ENCODE peak calls at places on chromosome 7, in eight cellular contexts. Y, I, M, U, L, Z, K and E are unnamed samples.

GRCh38 chr7:71885487-71885886 is 526.7 kb downstream of the CALN1 start:
- DNase-seq in M (no peak), K (no peak), Z (no peak), I (no peak), Y (no peak), U (no peak), L (no peak), E (no peak)

GRCh38 chr7:47498229-47499056 is 83.5 kb downstream of the TNS3 start:
- DNase-seq in I (no peak), K (no peak), Y (no peak), Z (no peak), U (no peak), L (no peak), M (no peak), E (no peak)

GRCh38 chr7:105975770-105976428 is 12.8 kb downstream of the CDHR3 start:
- DNase-seq in Z (no peak), L (no peak), K (no peak), M (no peak), U (no peak), Y (no peak), I (no peak), E (no peak)

GRCh38 chr7:141573511-141573910 is 22.3 kb downstream of the AGK start:
- DNase-seq in Z (no peak), Y (no peak), U (no peak), L (no peak), K (no peak), I (no peak), M (no peak), E (no peak)

GRCh38 chr7:151080091-151080521 is 503 bp downstream of the FASTK start:
- DNase-seq in I (no peak), K (no peak), L (no peak), Z (no peak), M (no peak), U (peak), Y (no peak), E (no peak)

GRCh38 chr7:1812693-1813393 is 142.8 kb downstream of the ELFN1 start:
- DNase-seq in I (no peak), L (no peak), Z (no peak), Y (peak), K (no peak), U (peak), M (no peak), E (no peak)

GRCh38 chr7:143411976-143412708 is 3.5 kb upstream of the EPHA1 start:
- DNase-seq in Y (no peak), K (no peak), Z (no peak), U (no peak), I (no peak), M (no peak), L (no peak), E (no peak)

GRCh38 chr7:92809397-92810241 is 26.8 kb downstream of the CDK6 start:
- DNase-seq in M (peak), L (no peak), K (peak), Z (peak), Y (no peak), I (peak), U (peak), E (peak)

GRCh38 chr7:102146122-102146521 is 140.5 kb upstream of the SH2B2 start:
- DNase-seq in M (no peak), Z (no peak), L (no peak), Y (no peak), U (no peak), K (no peak), I (no peak), E (no peak)

GRCh38 chr7:83957333-83957732 is 237.3 kb downstream of the SEMA3A start:
- DNase-seq in Y (no peak), M (no peak), K (no peak), U (no peak), Z (no peak), L (no peak), I (no peak), E (peak)

GRCh38 chr7:39691821-39692220 is 68.4 kb downstream of the RALA start:
- DNase-seq in Y (no peak), I (no peak), L (no peak), U (no peak), K (no peak), Z (no peak), M (no peak), E (no peak)

GRCh38 chr7:85159003-85159402 is 27.9 kb downstream of the SEMA3D start:
- DNase-seq in K (no peak), I (no peak), Y (no peak), L (no peak), M (no peak), U (no peak), Z (no peak), E (no peak)

GRCh38 chr7:23076774-23077173 is 28.8 kb upstream of the KLHL7 start:
- DNase-seq in U (no peak), M (no peak), I (no peak), Y (no peak), L (no peak), Z (no peak), K (no peak), E (no peak)

GRCh38 chr7:99380032-99380822 is 5.7 kb downstream of the ARPC1B start:
- DNase-seq in L (no peak), K (peak), Z (no peak), M (no peak), I (peak), U (no peak), Y (no peak), E (no peak)

GRCh38 chr7:115183431-115184057 is 261.6 kb downstream of the MDFIC start:
- DNase-seq in K (no peak), Y (no peak), I (no peak), Z (no peak), L (no peak), U (no peak), M (no peak), E (peak)

GRCh38 chr7:49479936-49480544 is 293.4 kb upstream of the VWC2 start:
- DNase-seq in Y (no peak), U (no peak), K (no peak), Z (no peak), I (no peak), M (no peak), L (no peak), E (no peak)

GRCh38 chr7:84675633-84676034 is 481.0 kb upstream of the SEMA3A start:
- DNase-seq in I (no peak), Y (no peak), M (no peak), L (no peak), Z (peak), U (no peak), K (no peak), E (peak)

GRCh38 chr7:913736-914520 is 37.6 kb downstream of the GET4 start:
- DNase-seq in Y (no peak), L (no peak), Z (no peak), K (no peak), I (no peak), U (no peak), M (no peak), E (peak)